ENCODE peak calls at places on chromosomes 7 and 10, in seven cellular contexts. Z, Q, H, J, M, B and I are unnamed samples.

GRCh38 chr10:63977329-63977923 is 456.2 kb downstream of the REEP3 start:
- DNase-seq in J (no peak), Q (no peak), B (no peak), M (no peak), H (no peak), Z (peak), I (peak)

GRCh38 chr7:118085000-118085399 is 99.0 kb upstream of the LSM8 start:
- DNase-seq in H (no peak), M (no peak), B (no peak), Q (no peak), Z (no peak), J (no peak), I (no peak)

GRCh38 chr7:122528879-122529481 is 169.9 kb downstream of the RNF133 start:
- DNase-seq in B (no peak), H (no peak), Z (peak), M (no peak), Q (no peak), J (no peak), I (peak)

GRCh38 chr10:100742067-100742771 is 3.2 kb upstream of the PAX2 start:
- DNase-seq in J (no peak), H (no peak), M (no peak), Q (no peak), B (no peak), Z (no peak), I (no peak)

GRCh38 chr7:57867884-57868701 is 418.1 kb downstream of the ZNF716 start:
- DNase-seq in J (peak), B (no peak), H (no peak), Z (no peak), M (peak), Q (peak), I (peak)

GRCh38 chr7:117665393-117665792 is 185.6 kb downstream of the CFTR start:
- DNase-seq in M (no peak), J (no peak), H (no peak), Q (no peak), B (no peak), Z (no peak), I (peak)

GRCh38 chr10:46520381-46520780 is 36.1 kb downstream of the GPRIN2 start:
- DNase-seq in M (no peak), B (no peak), Z (no peak), J (no peak), Q (no peak), H (no peak), I (no peak)

GRCh38 chr7:90210925-90211324 is 615 bp upstream of the STEAP2 start:
- DNase-seq in H (no peak), M (no peak), J (peak), B (no peak), Q (peak), Z (no peak), I (no peak)

GRCh38 chr7:92614586-92615237 is 24.5 kb upstream of the FAM133B start:
- DNase-seq in M (no peak), Q (peak), J (no peak), B (no peak), Z (no peak), H (no peak), I (peak)

GRCh38 chr10:36251068-36251467 is 609.0 kb upstream of the FZD8 start:
- DNase-seq in Q (no peak), M (no peak), Z (no peak), B (no peak), H (no peak), J (no peak), I (no peak)

GRCh38 chr7:142513221-142513955 is 235.9 kb upstream of the PRSS1 start:
- DNase-seq in Z (no peak), J (no peak), B (no peak), H (no peak), Q (no peak), M (no peak), I (no peak)

GRCh38 chr7:142506601-142507000 is 242.7 kb upstream of the PRSS1 start:
- DNase-seq in Z (no peak), H (no peak), Q (no peak), J (no peak), B (no peak), M (no peak), I (no peak)

GRCh38 chr7:142507799-142508198 is 241.5 kb upstream of the PRSS1 start:
- DNase-seq in M (no peak), H (no peak), B (no peak), Q (no peak), J (no peak), Z (no peak), I (no peak)

GRCh38 chr7:142511801-142512200 is 237.5 kb upstream of the PRSS1 start:
- DNase-seq in Q (no peak), H (no peak), J (no peak), M (no peak), Z (no peak), B (no peak), I (no peak)

DNA sequence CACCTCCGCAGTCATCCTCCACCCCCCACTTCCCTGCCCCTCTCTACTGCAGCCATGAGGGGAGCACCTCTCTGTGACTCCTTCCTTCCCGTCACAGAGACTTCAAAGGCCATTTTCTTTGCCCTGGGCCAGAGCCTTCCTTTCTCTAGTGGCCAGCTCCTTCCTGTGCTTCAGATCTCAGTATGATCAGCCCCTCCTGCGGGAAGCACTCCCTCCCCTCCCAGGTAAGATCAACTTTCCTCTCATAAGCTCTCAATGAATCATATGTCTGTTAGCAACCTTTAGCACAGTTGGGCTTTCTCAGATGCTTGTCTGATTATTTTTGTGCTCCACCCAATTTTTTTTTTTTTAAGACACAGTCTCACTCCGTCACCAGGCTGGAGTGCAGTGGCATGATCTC is 241.0 kb upstream of the PRSS1 start:
- DNase-seq in H (no peak), B (no peak), Q (no peak), Z (no peak), J (peak), M (no peak), I (no peak)
- TF ChIP-seq CTCF in H (no peak), B (no peak), Q (no peak), Z (no peak), J (no peak), M (no peak), I (no peak)

GRCh38 chr10:89252225-89252585 is 630 bp upstream of the LIPA start:
- DNase-seq in J (no peak), Z (no peak), H (no peak), B (no peak), Q (no peak), M (no peak), I (no peak)
- H3K4me3 ChIP-seq in J (no peak), Z (peak), H (no peak), B (no peak), Q (no peak), M (peak), I (peak)

GRCh38 chr7:93890041-93890463 is 501 bp downstream of the TFPI2 start:
- DNase-seq in B (no peak), M (peak), H (no peak), Z (no peak), J (no peak), Q (peak), I (peak)
- TF ChIP-seq CTCF in B (no peak), M (no peak), H (no peak), Z (no peak), J (no peak), Q (no peak), I (peak)

GRCh38 chr7:112083776-112084175 is 122.4 kb downstream of the DOCK4 start:
- DNase-seq in Z (no peak), H (no peak), J (no peak), M (no peak), B (no peak), Q (no peak), I (no peak)

GRCh38 chr7:112080974-112081373 is 125.2 kb downstream of the DOCK4 start:
- DNase-seq in B (peak), J (no peak), Z (peak), H (no peak), Q (peak), M (no peak), I (peak)

GRCh38 chr7:112081778-112082177 is 124.4 kb downstream of the DOCK4 start:
- DNase-seq in Z (no peak), M (no peak), H (no peak), J (no peak), Q (no peak), B (no peak), I (no peak)

GRCh38 chr7:112086496-112087254 is 119.5 kb downstream of the DOCK4 start:
- DNase-seq in Z (no peak), M (no peak), H (no peak), J (no peak), B (no peak), Q (no peak), I (no peak)

DNA sequence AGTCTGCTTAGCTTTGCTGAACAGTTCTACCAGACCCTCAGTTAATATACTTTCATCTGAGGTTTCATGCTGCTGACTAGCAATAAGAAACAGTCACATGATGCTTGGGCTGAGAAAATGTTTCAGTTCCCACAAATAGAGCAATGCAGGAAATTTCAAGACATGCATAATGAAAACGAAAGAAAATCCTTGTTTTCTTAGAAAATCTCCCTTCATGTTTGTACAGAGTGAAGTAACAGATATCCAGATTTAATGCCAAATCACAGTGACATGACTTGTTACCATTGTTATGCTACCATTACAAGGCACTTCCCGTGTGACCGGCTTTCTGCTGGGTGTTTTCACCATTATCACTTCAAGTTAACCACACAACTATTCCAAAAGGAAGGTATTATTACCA is 121.7 kb downstream of the DOCK4 start:
- DNase-seq in Q (no peak), J (no peak), M (no peak), H (no peak), B (no peak), Z (no peak), I (peak)
- H3K4me3 ChIP-seq in Q (no peak), J (no peak), M (no peak), H (no peak), B (no peak), Z (no peak), I (no peak)

GRCh38 chr7:36155811-36156361 is 2.8 kb downstream of the EEPD1 start:
- DNase-seq in M (no peak), H (no peak), Z (peak), Q (peak), J (peak), B (peak), I (no peak)
- TF ChIP-seq CTCF in M (no peak), H (no peak), Z (no peak), Q (no peak), J (no peak), B (no peak), I (no peak)